ENCODE peak calls at places on chromosomes 4 and X, in seven cellular contexts. C is CD8-positive, alpha-beta T cell; L is psoas muscle; X is cardiac muscle cell; R is spleen; B is A549; Z is tibial artery. Q is an unnamed sample. For H3K4me1, the result is how much of the 10 kb centered on the place peaks cover.

GRCh38 chr4:133921280-133922195 is 280.1 kb downstream of the PABPC4L start:
- DNase-seq in X (peak), Z (no peak), C (no peak), L (no peak), B (no peak), R (no peak), Q (no peak)

GRCh38 chr4:3514806-3515421 is 17.3 kb downstream of the LRPAP1 start:
- DNase-seq in B (no peak), Z (no peak), C (no peak), L (peak), X (no peak), R (peak), Q (no peak)

GRCh38 chr4:83149885-83150562 is 35.5 kb upstream of the PLAC8 start:
- DNase-seq in L (no peak), C (no peak), X (peak), B (no peak), R (no peak), Z (no peak), Q (no peak)

GRCh38 chr4:183887351-183887750 is 17.8 kb upstream of the STOX2 start:
- DNase-seq in X (no peak), L (no peak), B (no peak), Z (no peak), R (no peak), C (no peak), Q (no peak)

GRCh38 chrX:154047266-154047665 is 27.6 kb upstream of the IRAK1 start:
- DNase-seq in B (no peak), R (no peak), C (no peak), L (no peak), X (peak), Z (no peak), Q (no peak)

GRCh38 chr4:60223098-60223497 is 977.0 kb upstream of the ADGRL3 start:
- DNase-seq in B (no peak), L (no peak), Z (no peak), R (no peak), C (no peak), X (peak), Q (no peak)

GRCh38 chr4:112567536-112567935 is 51.6 kb upstream of the NEUROG2 start:
- DNase-seq in L (no peak), B (no peak), X (no peak), R (no peak), C (no peak), Z (no peak), Q (no peak)

GRCh38 chrX:50469206-50469605 is 1.4 kb downstream of the DGKK start:
- DNase-seq in X (no peak), R (no peak), L (no peak), C (no peak), Z (no peak), B (no peak), Q (no peak)

GRCh38 chrX:38717871-38718270 is 83.4 kb upstream of the MID1IP1 start:
- DNase-seq in C (no peak), X (peak), L (no peak), Z (no peak), R (no peak), B (peak), Q (no peak)

GRCh38 chr4:112865443-112865842 is 184.0 kb upstream of the ANK2 start:
- DNase-seq in X (no peak), R (no peak), L (no peak), C (no peak), Z (no peak), B (no peak), Q (no peak)

GRCh38 chrX:37315511-37316248 is 33.5 kb upstream of the PRRG1 start:
- DNase-seq in B (no peak), Z (no peak), L (no peak), C (no peak), X (no peak), R (no peak), Q (no peak)

GRCh38 chr4:3301450-3302163 is 8.8 kb downstream of the RGS12 start:
- DNase-seq in R (peak), C (no peak), X (no peak), L (no peak), B (no peak), Z (peak), Q (no peak)

GRCh38 chrX:39772057-39772832 is 325.5 kb downstream of the BCOR start:
- DNase-seq in L (no peak), X (peak), R (peak), C (peak), B (no peak), Z (no peak), Q (no peak)

GRCh38 chr4:99436976-99437655 is 2.0 kb upstream of the ADH7 start:
- DNase-seq in C (no peak), B (no peak), R (no peak), Z (no peak), L (no peak), X (no peak), Q (no peak)

GRCh38 chr4:113645771-113646455 is 115.6 kb downstream of the CAMK2D start:
- DNase-seq in C (no peak), L (no peak), B (peak), X (peak), Z (no peak), R (no peak), Q (peak)

DNA sequence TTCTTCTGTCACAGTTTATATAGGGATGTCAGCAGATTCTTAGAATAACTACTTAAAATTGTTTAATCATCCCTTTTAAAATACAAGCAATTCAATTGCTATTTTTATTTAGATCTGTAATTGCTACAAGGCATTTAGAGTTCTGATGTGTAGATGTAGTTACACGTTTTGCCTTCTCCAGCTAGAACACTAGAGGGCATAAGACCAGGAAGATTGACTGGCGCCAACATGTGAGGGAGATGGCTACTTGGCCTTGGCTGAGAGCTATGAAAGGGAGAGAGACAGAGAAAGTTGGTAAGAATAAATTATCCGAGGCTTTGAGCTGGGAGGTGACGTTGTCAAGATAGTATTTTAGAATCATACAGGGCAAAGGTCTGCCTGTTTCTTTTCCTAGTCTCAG is 563.7 kb upstream of the PRKX start:
- DNase-seq in L (no peak), B (no peak), C (no peak), X (no peak), R (no peak), Z (no peak), Q (no peak)
- TF ChIP-seq CTCF in L (no peak), B (no peak), C (no peak), X (no peak), R (no peak), Z (no peak), Q (no peak)

DNA sequence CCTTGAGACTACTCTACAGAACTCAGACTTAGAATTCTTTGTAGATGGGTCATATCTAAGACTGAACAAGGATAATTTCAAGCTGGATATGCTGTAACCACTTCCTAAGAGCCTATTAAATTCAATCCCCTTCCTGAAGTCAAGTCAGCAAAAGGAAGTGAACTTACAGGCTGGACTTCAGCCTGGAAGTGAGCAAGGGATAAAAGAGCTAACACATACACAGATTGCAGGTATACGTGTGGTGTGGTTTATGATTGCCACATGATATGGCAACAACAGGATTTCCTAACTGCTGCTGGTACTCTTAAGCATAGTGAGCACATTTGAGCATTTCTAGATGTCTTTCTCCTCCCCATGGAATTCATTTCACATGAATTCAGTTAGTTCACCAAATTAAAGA is 38.2 kb upstream of the UXT start:
- DNase-seq in C (no peak), Z (no peak), L (no peak), X (peak), R (no peak), B (no peak), Q (no peak)
- H3K4me1 ChIP-seq in C (under half), Z (under half), L (under half), X (under half), R (under half), B (under half), Q (under half)

DNA sequence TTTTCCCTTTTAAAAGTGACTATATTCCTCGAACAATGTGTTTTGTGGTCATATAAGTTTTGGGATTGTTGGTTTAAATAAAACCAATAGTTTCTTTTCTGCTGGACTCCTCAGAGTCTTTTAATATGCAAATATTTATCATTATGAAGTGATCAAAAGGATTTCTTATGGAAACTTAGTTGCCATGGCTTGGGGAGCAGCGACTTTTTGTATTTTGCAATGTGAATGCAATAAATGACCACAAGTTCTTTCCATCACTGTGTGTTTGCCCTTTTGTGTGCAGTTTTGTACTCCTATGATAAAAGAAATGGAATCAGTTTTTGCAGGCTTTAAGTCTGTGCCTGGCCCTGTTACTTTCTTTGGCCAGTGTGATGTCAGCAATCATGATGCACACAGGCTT is 68.5 kb upstream of the NUDT6 start:
- DNase-seq in Z (no peak), B (no peak), R (no peak), L (no peak), X (no peak), C (no peak), Q (no peak)
- TF ChIP-seq CTCF in Z (no peak), B (no peak), R (no peak), L (no peak), X (no peak), C (no peak), Q (no peak)

GRCh38 chr4:94515365-94515764 is 63.6 kb downstream of the PDLIM5 start:
- DNase-seq in R (no peak), X (peak), Z (no peak), B (no peak), C (no peak), L (no peak), Q (no peak)

GRCh38 chr4:94517492-94517891 is 65.8 kb downstream of the PDLIM5 start:
- DNase-seq in L (no peak), R (no peak), X (no peak), B (no peak), Z (no peak), C (no peak), Q (no peak)

GRCh38 chr4:94519019-94519418 is 67.3 kb downstream of the PDLIM5 start:
- DNase-seq in X (no peak), R (no peak), L (no peak), C (no peak), Z (no peak), B (no peak), Q (no peak)

GRCh38 chr4:94516067-94516466 is 64.3 kb downstream of the PDLIM5 start:
- DNase-seq in Z (no peak), B (no peak), X (peak), L (no peak), C (no peak), R (no peak), Q (no peak)

DNA sequence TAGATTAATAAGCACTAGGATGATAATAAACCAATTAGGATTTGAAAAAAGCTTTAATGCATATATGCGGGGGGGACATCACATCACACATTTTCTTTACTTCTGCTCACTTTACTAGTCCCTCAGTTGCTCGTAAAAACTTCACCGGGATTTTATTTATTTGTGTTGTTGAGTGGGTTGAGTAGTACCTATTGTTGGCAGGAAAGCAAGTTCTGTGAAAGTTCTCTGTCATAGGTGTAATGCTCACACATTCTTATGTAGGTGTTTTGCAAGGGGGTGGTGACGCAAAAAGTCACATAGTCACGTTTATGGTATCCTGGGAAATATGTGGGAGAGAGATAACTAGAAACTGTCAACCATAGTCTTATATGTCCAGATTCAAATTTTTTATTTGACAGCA is 65.3 kb downstream of the PDLIM5 start:
- DNase-seq in L (no peak), Z (no peak), X (peak), R (no peak), B (no peak), C (no peak), Q (no peak)
- H3K4me1 ChIP-seq in L (half or more), Z (half or more), X (half or more), R (under half), B (under half), C (under half), Q (under half)

Q was measured in thyroid gland.